ENCODE peak calls at places on chromosomes 1 and 21, in four cellular contexts. V, Z, H and X are unnamed samples.

GRCh38 chr21:41761211-41762181 is 5.4 kb downstream of the RIPK4 start:
- DNase-seq in V (no peak), Z (peak), H (peak), X (peak)

GRCh38 chr1:84103197-84103992 is 40.7 kb upstream of the PRKACB start:
- DNase-seq in Z (peak), H (peak), V (peak), X (peak)

GRCh38 chr21:37074546-37074945 is 1.5 kb downstream of the TTC3 start:
- DNase-seq in H (no peak), Z (no peak), V (no peak), X (no peak)

GRCh38 chr1:115210302-115210711 is 121.0 kb upstream of the TSPAN2 start:
- DNase-seq in V (no peak), H (no peak), Z (no peak), X (no peak)

GRCh38 chr1:218931331-218931730 is 242.3 kb upstream of the LYPLAL1 start:
- DNase-seq in H (no peak), V (no peak), Z (no peak), X (no peak)

GRCh38 chr1:216186816-216187215 is 236.4 kb downstream of the USH2A start:
- DNase-seq in V (no peak), H (no peak), Z (no peak), X (no peak)

GRCh38 chr1:93081716-93082115 is 2.6 kb downstream of the MTF2 start:
- DNase-seq in Z (no peak), V (no peak), H (no peak), X (no peak)

GRCh38 chr1:29876441-29876840 is 640.1 kb downstream of the PTPRU start:
- DNase-seq in H (no peak), Z (no peak), V (no peak), X (no peak)

GRCh38 chr1:234040446-234041317 is 136.2 kb downstream of the SLC35F3 start:
- DNase-seq in H (no peak), Z (no peak), V (no peak), X (no peak)

GRCh38 chr1:54542962-54543539 is 5.0 kb upstream of the ACOT11 start:
- DNase-seq in V (no peak), Z (no peak), H (no peak), X (no peak)

GRCh38 chr1:45101947-45102346 is 89.9 kb downstream of the UROD start:
- DNase-seq in Z (no peak), H (no peak), V (no peak), X (no peak)

GRCh38 chr1:116075981-116076380 is 35.2 kb upstream of the MAB21L3 start:
- DNase-seq in H (no peak), Z (no peak), V (no peak), X (no peak)

GRCh38 chr1:117059678-117060440 is at the start of gene TTF2:
- DNase-seq in V (peak), Z (peak), H (peak), X (peak)

GRCh38 chr1:31011719-31012118 is 53.8 kb downstream of the PUM1 start:
- DNase-seq in H (no peak), V (no peak), Z (no peak), X (no peak)

GRCh38 chr1:6874298-6874697 is 89.0 kb downstream of the CAMTA1 start:
- DNase-seq in Z (no peak), H (no peak), V (no peak), X (no peak)

GRCh38 chr1:242524571-242525359 is at the start of gene PLD5:
- DNase-seq in H (no peak), V (peak), Z (no peak), X (peak)

GRCh38 chr21:42163511-42163863 is 55.5 kb upstream of the ABCG1 start:
- DNase-seq in Z (no peak), H (no peak), V (no peak), X (peak)

GRCh38 chr1:59008599-59009347 is 224.9 kb upstream of the JUN start:
- DNase-seq in V (no peak), H (peak), Z (no peak), X (no peak)

GRCh38 chr1:41526956-41527561 is 42.6 kb upstream of the EDN2 start:
- DNase-seq in Z (no peak), V (no peak), H (peak), X (peak)

GRCh38 chr1:63732666-63733065 is 41.2 kb upstream of the ROR1 start:
- DNase-seq in H (no peak), Z (no peak), V (no peak), X (no peak)

GRCh38 chr1:85655315-85655714 is 52.9 kb downstream of the ZNHIT6 start:
- DNase-seq in V (no peak), Z (no peak), H (no peak), X (no peak)

GRCh38 chr1:208526726-208527125 is 282.5 kb upstream of the PLXNA2 start:
- DNase-seq in H (no peak), V (no peak), Z (no peak), X (no peak)

GRCh38 chr1:222240536-222241181 is 307.2 kb downstream of the HHIPL2 start:
- DNase-seq in H (no peak), V (no peak), Z (no peak), X (no peak)

GRCh38 chr1:205484985-205485967 is 19.2 kb upstream of the CDK18 start:
- DNase-seq in V (peak), H (peak), Z (peak), X (peak)

GRCh38 chr21:37914211-37914900 is 1.9 kb downstream of the KCNJ6 start:
- DNase-seq in H (peak), V (peak), Z (no peak), X (peak)

GRCh38 chr21:45130324-45130774 is 56.0 kb downstream of the ADARB1 start:
- DNase-seq in H (no peak), Z (peak), V (no peak), X (no peak)

GRCh38 chr1:164033782-164034181 is 525.2 kb upstream of the PBX1 start:
- DNase-seq in H (no peak), V (no peak), Z (no peak), X (no peak)

GRCh38 chr1:110572751-110573150 is 33.4 kb downstream of the KCNA2 start:
- DNase-seq in V (no peak), H (no peak), Z (no peak), X (no peak)

GRCh38 chr1:248850536-248851251 is 8.2 kb downstream of the ZNF692 start:
- DNase-seq in H (no peak), V (no peak), Z (no peak), X (peak)

GRCh38 chr1:3469849-3470649 is 15.6 kb downstream of the ARHGEF16 start:
- DNase-seq in V (no peak), Z (peak), H (peak), X (peak)

GRCh38 chr1:22326931-22327330 is 124.7 kb upstream of the ZBTB40 start:
- DNase-seq in H (no peak), V (no peak), Z (peak), X (peak)

GRCh38 chr21:33406493-33406892 is 3.3 kb downstream of the IFNGR2 start:
- DNase-seq in Z (no peak), H (no peak), V (no peak), X (no peak)

GRCh38 chr1:84370831-84371394 is 27.4 kb upstream of the DNASE2B start:
- DNase-seq in Z (no peak), H (no peak), V (peak), X (no peak)

GRCh38 chr1:150889650-150890416 is 2.9 kb downstream of the CTXND2 start:
- DNase-seq in H (no peak), V (no peak), Z (no peak), X (no peak)

GRCh38 chr1:150888727-150889126 is 1.8 kb downstream of the CTXND2 start:
- DNase-seq in Z (no peak), H (no peak), V (no peak), X (no peak)

GRCh38 chr1:150895618-150896017 is 8.7 kb downstream of the CTXND2 start:
- DNase-seq in Z (no peak), H (no peak), V (peak), X (no peak)

GRCh38 chr1:150893336-150893913 is 6.5 kb downstream of the CTXND2 start:
- DNase-seq in Z (no peak), H (no peak), V (no peak), X (no peak)
- H3K27ac ChIP-seq in Z (no peak), H (no peak), V (no peak), X (no peak)

GRCh38 chr1:9198538-9199361 is 35.8 kb upstream of the H6PD start:
- DNase-seq in V (peak), Z (no peak), H (peak), X (no peak)
- H3K4me3 ChIP-seq in V (peak), Z (no peak), H (peak), X (peak)

GRCh38 chr1:160481979-160482596 is 41.0 kb downstream of the SLAMF6 start:
- DNase-seq in Z (no peak), V (no peak), H (no peak), X (no peak)
- TF ChIP-seq CTCF in Z (no peak), V (no peak), H (no peak), X (no peak)

DNA sequence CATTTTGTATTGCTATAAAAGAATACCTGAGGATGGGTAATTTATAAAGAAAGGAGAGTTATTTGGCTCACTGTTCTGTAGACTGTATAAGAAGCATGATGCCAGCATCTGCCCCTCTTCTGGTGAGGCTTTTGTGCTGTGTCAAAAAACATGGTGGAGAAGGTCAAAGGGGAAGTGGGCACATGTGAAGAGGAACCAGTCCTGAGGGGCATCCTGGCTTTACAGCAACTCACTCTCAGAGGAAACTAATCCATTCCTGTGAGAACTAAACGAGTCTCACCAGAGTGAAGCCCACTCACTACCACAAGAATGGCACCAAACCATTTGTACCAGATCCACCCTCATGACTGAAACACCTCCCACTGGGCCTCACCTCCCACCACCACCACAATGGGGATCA is 18.8 kb upstream of the SELP start:
- DNase-seq in V (no peak), H (no peak), Z (no peak), X (no peak)
- H3K27ac ChIP-seq in V (no peak), H (no peak), Z (no peak), X (no peak)

GRCh38 chr1:224430511-224431113 is 4.0 kb downstream of the WDR26 start:
- DNase-seq in H (no peak), Z (no peak), V (no peak), X (no peak)
- H3K4me3 ChIP-seq in H (peak), Z (no peak), V (peak), X (peak)

GRCh38 chr1:197637406-197637805 is 137.9 kb downstream of the DENND1B start:
- DNase-seq in V (no peak), H (no peak), Z (no peak), X (no peak)
- TF ChIP-seq CTCF in V (no peak), H (no peak), Z (no peak), X (no peak)

DNA sequence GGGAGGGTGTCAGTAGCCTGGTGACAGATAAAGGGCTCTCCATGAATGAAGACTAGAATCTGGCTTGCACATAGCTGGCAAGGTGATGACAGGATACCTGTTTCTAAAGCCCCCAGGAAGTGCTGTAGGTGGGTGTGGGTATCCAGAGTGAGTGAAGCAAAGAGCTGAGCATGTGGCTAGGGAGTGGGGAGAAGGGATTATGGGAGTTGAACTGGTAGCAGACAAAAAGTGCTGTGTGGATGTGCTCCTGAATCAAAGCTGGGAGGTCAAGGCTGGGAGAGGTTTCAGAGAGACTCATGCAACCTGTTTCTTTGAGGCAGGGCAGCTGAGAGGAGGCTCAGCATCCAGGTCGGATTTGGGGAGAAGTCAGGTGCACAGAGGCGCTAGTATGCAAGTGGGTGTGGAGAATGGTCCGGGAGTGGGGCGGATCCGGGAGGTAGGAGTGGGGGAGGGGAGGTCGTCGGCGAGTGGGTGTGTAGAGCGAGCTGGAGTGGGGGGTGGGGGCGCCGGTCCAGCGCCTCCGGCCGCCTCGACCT is 600 bp downstream of the ASTN1 start:
- DNase-seq in V (peak), H (no peak), Z (no peak), X (no peak)
- H3K27ac ChIP-seq in V (peak), H (no peak), Z (no peak), X (no peak)

DNA sequence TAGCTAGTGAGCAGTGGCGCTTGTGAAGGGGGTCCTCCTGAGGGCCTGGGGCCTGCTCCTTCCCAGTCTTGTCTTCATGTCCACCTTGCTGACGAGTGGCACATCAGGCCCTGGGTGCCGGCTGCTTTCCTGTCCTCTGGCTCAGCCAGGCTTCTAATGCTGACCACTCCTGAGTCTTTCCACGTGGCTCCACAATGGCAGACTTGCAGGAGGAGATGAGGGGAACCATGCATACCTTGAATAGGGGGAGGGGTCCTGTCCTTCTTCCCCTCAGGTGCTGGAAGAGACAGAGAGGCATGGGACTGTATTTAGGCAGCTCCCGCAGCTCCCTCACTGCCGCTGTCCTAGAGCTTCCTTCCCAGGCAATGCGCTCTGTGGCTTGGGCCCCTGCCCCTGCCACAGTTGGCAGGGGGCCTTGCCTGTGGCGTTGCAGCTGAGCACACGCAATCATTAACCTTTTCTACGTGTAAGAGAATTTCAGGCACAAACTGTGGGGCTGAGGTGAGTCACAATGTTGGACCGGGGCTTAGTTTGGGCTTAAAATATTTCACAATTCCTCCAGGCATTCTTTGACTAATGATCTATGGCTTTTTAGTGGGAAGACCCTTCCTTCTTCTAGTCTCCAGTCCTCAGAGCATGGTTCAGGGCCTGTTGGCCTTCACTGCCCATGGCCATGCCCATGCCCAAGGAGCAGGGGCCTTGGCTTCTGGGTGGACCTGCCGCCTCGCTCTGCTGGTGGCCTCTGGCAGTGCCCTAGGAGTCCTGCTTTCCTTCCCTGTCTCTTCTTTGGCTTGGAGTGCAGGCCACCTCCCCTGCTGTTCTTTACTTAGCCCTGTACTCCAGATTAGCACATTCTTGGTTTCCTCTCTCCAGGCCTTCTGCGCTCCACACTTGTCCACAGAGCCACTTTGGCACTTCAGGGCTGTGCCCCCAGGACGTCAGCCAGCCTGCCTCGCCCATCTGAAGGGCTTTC is 39.1 kb downstream of the MAPKAPK2 start:
- DNase-seq in Z (peak), H (peak), V (no peak), X (peak)
- H3K4me3 ChIP-seq in Z (no peak), H (peak), V (no peak), X (no peak)

GRCh38 chr1:99525313-99525712 is 120.6 kb upstream of the PALMD start:
- DNase-seq in Z (no peak), V (no peak), H (no peak), X (no peak)

GRCh38 chr1:99527545-99527944 is 118.4 kb upstream of the PALMD start:
- DNase-seq in H (no peak), Z (no peak), V (no peak), X (no peak)

GRCh38 chr1:99531578-99532570 is 114.0 kb upstream of the PALMD start:
- DNase-seq in Z (no peak), H (no peak), V (no peak), X (no peak)

GRCh38 chr1:99529002-99529401 is 116.9 kb upstream of the PALMD start:
- DNase-seq in V (no peak), Z (no peak), H (no peak), X (no peak)

DNA sequence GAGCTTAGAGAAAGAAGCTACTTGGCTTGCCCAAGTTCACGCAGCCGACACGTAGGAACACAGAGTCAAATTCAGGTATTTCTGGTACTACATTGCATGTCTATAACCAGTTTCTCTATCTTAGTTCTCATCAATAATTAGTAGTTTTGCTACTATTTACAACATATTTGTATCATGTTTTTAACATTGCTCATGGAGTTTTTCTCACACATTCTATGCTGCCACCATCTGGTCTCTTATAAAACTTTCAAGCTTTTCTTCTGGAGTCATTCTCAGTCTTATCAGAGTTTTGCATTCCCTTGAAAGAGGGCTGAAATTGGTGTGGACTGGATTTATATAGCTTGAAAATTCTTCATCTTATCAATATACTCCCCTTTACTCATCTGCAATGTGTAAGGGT is 118.8 kb upstream of the PALMD start:
- DNase-seq in Z (no peak), V (no peak), H (no peak), X (no peak)
- TF ChIP-seq CTCF in Z (no peak), V (peak), H (peak), X (peak)

GRCh38 chr1:47684964-47685762 is 247.3 kb downstream of the FOXD2 start:
- DNase-seq in V (no peak), H (no peak), Z (peak), X (peak)
- H3K27ac ChIP-seq in V (no peak), H (no peak), Z (no peak), X (no peak)